ENCODE peak calls at places on chromosomes 5 and 9, in eight cellular contexts. L is ELR, G is renal cortical epithelial cell, P is lower leg skin, D is NB4, C is HEK293T, A is NAMALWA, S is fibroblast of lung. R is an unnamed sample.

GRCh38 chr5:88509403-88509802 is 240.8 kb upstream of the TMEM161B start:
- DNase-seq in P (no peak), C (peak), G (no peak), L (no peak), S (no peak), A (no peak), D (no peak), R (no peak)

GRCh38 chr5:79025054-79025465 is 40.0 kb upstream of the ARSB start:
- DNase-seq in G (peak), L (peak), S (peak), A (peak), D (peak), C (peak), P (no peak), R (peak)

GRCh38 chr5:43661102-43661501 is 58.1 kb downstream of the NNT start:
- DNase-seq in C (no peak), A (peak), P (no peak), G (peak), L (peak), S (peak), D (peak), R (no peak)

GRCh38 chr9:8486095-8486494 is 686.5 kb upstream of the DMAC1 start:
- DNase-seq in A (peak), C (peak), S (peak), P (no peak), L (no peak), G (peak), D (peak), R (no peak)

GRCh38 chr9:136495401-136495800 is 12.6 kb upstream of the SEC16A start:
- DNase-seq in P (no peak), L (no peak), D (no peak), S (no peak), C (no peak), G (no peak), A (no peak), R (no peak)

GRCh38 chr5:160457255-160457654 is 35.6 kb downstream of the PTTG1 start:
- DNase-seq in G (no peak), D (no peak), S (no peak), L (no peak), P (no peak), C (no peak), A (no peak), R (no peak)

GRCh38 chr5:116437922-116438578 is 136.6 kb downstream of the SEMA6A start:
- DNase-seq in S (no peak), C (no peak), L (no peak), A (no peak), P (no peak), D (no peak), G (no peak), R (no peak)

GRCh38 chr9:127903557-127904475 is 4.4 kb upstream of the ST6GALNAC6 start:
- DNase-seq in S (no peak), L (no peak), P (peak), G (peak), A (peak), D (peak), C (no peak), R (no peak)

GRCh38 chr5:142587354-142587965 is 98.4 kb downstream of the FGF1 start:
- DNase-seq in L (peak), P (peak), C (peak), A (peak), G (peak), S (peak), D (peak), R (no peak)

GRCh38 chr5:67182406-67182805 is 14.2 kb downstream of the CD180 start:
- DNase-seq in A (no peak), S (peak), C (peak), L (peak), P (peak), G (peak), D (peak), R (no peak)

GRCh38 chr5:132753135-132753987 is 6.1 kb downstream of the CCNI2 start:
- DNase-seq in C (peak), G (peak), S (no peak), L (peak), D (peak), P (peak), A (no peak), R (peak)

GRCh38 chr5:39520232-39520572 is 95.4 kb upstream of the DAB2 start:
- DNase-seq in G (peak), C (no peak), D (no peak), S (peak), A (no peak), P (no peak), L (peak), R (no peak)

GRCh38 chr5:142924135-142924883 is 154.1 kb downstream of the ARHGAP26 start:
- DNase-seq in A (no peak), G (no peak), P (no peak), S (peak), C (no peak), D (peak), L (peak), R (no peak)

GRCh38 chr5:108101105-108101504 is 280.8 kb downstream of the FBXL17 start:
- DNase-seq in L (no peak), S (peak), C (no peak), P (no peak), G (no peak), A (no peak), D (no peak), R (peak)

GRCh38 chr5:31121224-31121623 is 72.3 kb upstream of the CDH6 start:
- DNase-seq in C (no peak), A (no peak), S (no peak), D (no peak), L (no peak), G (peak), P (no peak), R (no peak)

GRCh38 chr9:4548796-4549725 is 58.8 kb downstream of the SLC1A1 start:
- DNase-seq in D (peak), G (no peak), L (peak), P (no peak), A (peak), S (no peak), C (peak), R (no peak)

GRCh38 chr9:90095682-90096081 is 490.9 kb downstream of the GADD45G start:
- DNase-seq in A (no peak), G (no peak), S (no peak), L (no peak), C (no peak), D (peak), P (no peak), R (no peak)

GRCh38 chr9:131484560-131485185 is 18.0 kb upstream of the POMT1 start:
- DNase-seq in A (no peak), P (no peak), S (no peak), C (no peak), G (no peak), L (no peak), D (no peak), R (no peak)

GRCh38 chr9:68705636-68706578 is 867 bp downstream of the PIP5K1B start:
- DNase-seq in A (peak), D (peak), L (no peak), S (peak), P (no peak), C (peak), G (no peak), R (peak)

GRCh38 chr9:114309096-114309495 is 13.8 kb upstream of the ORM1 start:
- DNase-seq in P (peak), C (no peak), D (no peak), L (no peak), G (no peak), A (no peak), S (no peak), R (no peak)

GRCh38 chr9:131289301-131290038 is at the start of gene PLPP7:
- DNase-seq in G (peak), P (no peak), D (no peak), C (peak), L (peak), S (peak), A (peak), R (peak)

GRCh38 chr5:34415559-34416198 is 240.4 kb upstream of the RAI14 start:
- DNase-seq in A (no peak), S (peak), D (no peak), P (no peak), L (peak), C (no peak), G (peak), R (no peak)

GRCh38 chr9:111601237-111602018 is 2.0 kb upstream of the PTGR1 start:
- DNase-seq in L (peak), G (peak), C (no peak), A (no peak), P (no peak), D (no peak), S (peak), R (no peak)

GRCh38 chr9:90300901-90301688 is 341.5 kb downstream of the DIRAS2 start:
- DNase-seq in C (no peak), P (no peak), D (peak), A (no peak), G (peak), S (peak), L (peak), R (peak)

GRCh38 chr5:390571-391491 is 52.1 kb upstream of the EXOC3 start:
- DNase-seq in S (no peak), A (no peak), G (no peak), C (no peak), P (peak), D (peak), L (no peak), R (no peak)

GRCh38 chr5:170743876-170744212 is 39.7 kb upstream of the GABRP start:
- DNase-seq in L (no peak), D (no peak), C (no peak), P (no peak), A (no peak), S (no peak), G (no peak), R (no peak)

GRCh38 chr9:116087246-116087645 is 66.3 kb upstream of the PAPPA start:
- DNase-seq in G (peak), D (peak), P (no peak), L (peak), C (no peak), A (no peak), S (peak), R (no peak)

GRCh38 chr9:108972186-108972585 is 38.0 kb downstream of the ABITRAM start:
- DNase-seq in S (no peak), C (no peak), G (no peak), L (no peak), D (no peak), P (no peak), A (no peak), R (no peak)

GRCh38 chr9:22033012-22033630 is 24.0 kb upstream of the CDKN2B start:
- DNase-seq in S (no peak), L (no peak), C (no peak), P (no peak), D (no peak), G (no peak), A (no peak), R (no peak)

GRCh38 chr9:124790301-124790700 is 13.4 kb downstream of the OLFML2A start:
- DNase-seq in S (no peak), G (no peak), L (no peak), C (no peak), D (no peak), A (no peak), P (peak), R (no peak)

GRCh38 chr5:140113699-140114263 is at the start of gene PURA:
- DNase-seq in L (peak), P (peak), A (peak), C (peak), S (peak), D (peak), G (peak), R (peak)

GRCh38 chr9:5773324-5773999 is 59.5 kb downstream of the ERMP1 start:
- DNase-seq in P (no peak), D (peak), S (peak), A (no peak), C (no peak), L (no peak), G (peak), R (no peak)

GRCh38 chr5:127596501-127596900 is 52.4 kb upstream of the CTXN3 start:
- DNase-seq in L (no peak), P (no peak), C (no peak), D (no peak), A (no peak), S (no peak), G (no peak), R (no peak)